ENCODE peak calls at places on chromosome 1, in five cellular contexts. U is GM12878, Y is WTC11, M is H1, T is K562. A is an unnamed sample.

GRCh38 chr1:228317891-228318810 is 88.5 kb downstream of the TRIM11 start:
- DNase-seq in U (no peak), Y (no peak), M (no peak), T (no peak), A (no peak)

GRCh38 chr1:218785928-218786327 is 387.8 kb upstream of the LYPLAL1 start:
- DNase-seq in U (no peak), Y (no peak), M (no peak), T (no peak), A (no peak)

GRCh38 chr1:38235705-38236104 is 189.1 kb upstream of the POU3F1 start:
- DNase-seq in U (no peak), Y (no peak), M (no peak), T (no peak), A (no peak)

GRCh38 chr1:18090636-18091035 is 17.0 kb upstream of the IGSF21 start:
- DNase-seq in U (no peak), Y (peak), M (peak), T (no peak), A (no peak)

GRCh38 chr1:42282024-42282579 is 52.9 kb downstream of the FOXJ3 start:
- DNase-seq in U (no peak), Y (no peak), M (no peak), T (no peak), A (peak)

GRCh38 chr1:231395051-231395995 is 26.8 kb downstream of the EGLN1 start:
- DNase-seq in U (no peak), Y (no peak), M (no peak), T (no peak), A (peak)

GRCh38 chr1:58361134-58361533 is 185.4 kb downstream of the OMA1 start:
- DNase-seq in U (no peak), Y (no peak), M (no peak), T (no peak), A (no peak)

GRCh38 chr1:204341380-204341779 is 18.3 kb downstream of the PLEKHA6 start:
- DNase-seq in U (no peak), Y (no peak), M (no peak), T (no peak), A (peak)

GRCh38 chr1:110298991-110299390 is 40.2 kb upstream of the RBM15 start:
- DNase-seq in U (no peak), Y (no peak), M (no peak), T (no peak), A (no peak)

GRCh38 chr1:59994302-59995198 is 68.0 kb upstream of the CYP2J2 start:
- DNase-seq in U (no peak), Y (no peak), M (no peak), T (no peak), A (no peak)

GRCh38 chr1:50633465-50633864 is 210.2 kb upstream of the DMRTA2 start:
- DNase-seq in U (no peak), Y (no peak), M (no peak), T (no peak), A (peak)

GRCh38 chr1:159556931-159557369 is 21.1 kb upstream of the OR10J5 start:
- DNase-seq in U (no peak), Y (no peak), M (no peak), T (no peak), A (no peak)

GRCh38 chr1:2267051-2267830 is 39.1 kb downstream of the SKI start:
- DNase-seq in U (no peak), Y (no peak), M (no peak), T (no peak), A (no peak)

GRCh38 chr1:151132676-151133338 is 13.6 kb downstream of the SEMA6C start:
- DNase-seq in U (no peak), Y (peak), M (peak), T (peak), A (no peak)

GRCh38 chr1:95548211-95548610 is 314.2 kb downstream of the RWDD3 start:
- DNase-seq in U (no peak), Y (no peak), M (no peak), T (no peak), A (no peak)

GRCh38 chr1:214658785-214659184 is 55.8 kb downstream of the CENPF start:
- DNase-seq in U (no peak), Y (peak), M (no peak), T (peak), A (peak)

GRCh38 chr1:3907031-3907534 is 7.0 kb upstream of the C1orf174 start:
- DNase-seq in U (no peak), Y (no peak), M (no peak), T (peak), A (no peak)

GRCh38 chr1:160206421-160207117 is 1.4 kb downstream of the PEA15 start:
- DNase-seq in U (no peak), Y (no peak), M (no peak), T (no peak), A (no peak)

GRCh38 chr1:30902653-30903290 is 5.8 kb downstream of the SDC3 start:
- DNase-seq in U (no peak), Y (no peak), M (no peak), T (no peak), A (no peak)

GRCh38 chr1:41622859-41623732 is 138.6 kb upstream of the EDN2 start:
- DNase-seq in U (peak), Y (no peak), M (peak), T (no peak), A (no peak)

GRCh38 chr1:91374086-91374485 is 30.6 kb downstream of the HFM1 start:
- DNase-seq in U (no peak), Y (no peak), M (no peak), T (no peak), A (no peak)
- TF ChIP-seq ATF3 in U (no peak), Y (no peak), M (no peak), T (no peak), A (no peak)

GRCh38 chr1:161956097-161956496 is 67.6 kb downstream of the OLFML2B start:
- DNase-seq in U (no peak), Y (no peak), M (no peak), T (no peak), A (no peak)
- TF ChIP-seq ATF3 in U (no peak), Y (no peak), M (no peak), T (no peak), A (no peak)

GRCh38 chr1:178055779-178056471 is 38.0 kb upstream of the RASAL2 start:
- DNase-seq in U (peak), Y (no peak), M (no peak), T (no peak), A (peak)

GRCh38 chr1:178057863-178058576 is 35.9 kb upstream of the RASAL2 start:
- DNase-seq in U (no peak), Y (no peak), M (no peak), T (no peak), A (no peak)

GRCh38 chr1:178055093-178055492 is 38.8 kb upstream of the RASAL2 start:
- DNase-seq in U (no peak), Y (peak), M (peak), T (no peak), A (peak)

GRCh38 chr1:178060789-178061556 is 32.9 kb upstream of the RASAL2 start:
- DNase-seq in U (no peak), Y (peak), M (no peak), T (no peak), A (peak)

DNA sequence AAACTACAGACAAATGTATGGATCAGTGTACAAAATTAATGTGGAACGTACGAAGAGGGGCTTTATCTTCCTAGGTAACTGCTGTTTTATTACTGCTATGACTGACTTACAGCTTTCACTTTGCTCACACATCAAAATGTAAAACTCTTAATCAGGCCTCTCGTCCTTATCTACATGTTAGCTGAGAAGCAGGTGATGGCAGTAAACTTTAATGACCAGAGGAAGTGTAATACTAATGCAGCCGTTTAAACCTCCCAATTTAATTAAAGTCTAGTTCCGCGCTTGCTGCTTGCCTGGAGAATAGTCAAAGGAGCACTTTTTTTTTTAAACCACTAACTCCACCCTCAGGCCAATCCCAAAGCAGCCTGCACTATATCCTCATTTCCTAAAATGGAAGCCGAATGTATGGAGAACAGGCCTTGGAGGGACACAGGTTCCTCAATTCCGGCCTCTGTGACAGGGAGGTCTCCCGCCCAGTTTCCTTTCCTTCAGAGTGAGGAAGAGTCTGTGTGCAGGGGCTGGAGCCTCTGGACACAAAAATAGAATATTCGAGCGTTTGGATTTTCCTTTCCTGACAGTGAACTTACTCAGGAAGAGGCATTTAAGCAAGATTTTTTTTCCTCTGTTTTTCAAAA is 36.7 kb upstream of the RASAL2 start:
- DNase-seq in U (no peak), Y (no peak), M (no peak), T (no peak), A (no peak)
- TF ChIP-seq ATF3 in U (no peak), Y (no peak), M (no peak), T (no peak), A (no peak)

GRCh38 chr1:156904187-156904959 is 10.9 kb downstream of the PEAR1 start:
- DNase-seq in U (no peak), Y (no peak), M (no peak), T (no peak), A (no peak)
- TF ChIP-seq ATF3 in U (no peak), Y (no peak), M (no peak), T (no peak), A (no peak)

A was measured in HepG2.